ENCODE peak calls at places on chromosome 21, in eight cellular contexts. D, J, R, P, C, Y, S and M are unnamed samples.

GRCh38 chr21:46095106-46095719 is 2.7 kb upstream of the COL6A2 start:
- DNase-seq in D (no peak), J (no peak), R (no peak), P (no peak), C (no peak), Y (no peak), S (no peak), M (no peak)

GRCh38 chr21:40433575-40433974 is 413.4 kb downstream of the DSCAM start:
- DNase-seq in D (no peak), J (no peak), R (no peak), P (no peak), C (no peak), Y (peak; percentile 10), S (no peak), M (peak; percentile 15)

GRCh38 chr21:38729745-38730401 is 75.9 kb upstream of the ETS2 start:
- DNase-seq in D (no peak), J (no peak), R (no peak), P (no peak), C (no peak), Y (no peak), S (no peak), M (no peak)

GRCh38 chr21:44423312-44423821 is 31.9 kb upstream of the LRRC3 start:
- DNase-seq in D (peak; percentile 50), J (no peak), R (peak; percentile 38), P (no peak), C (no peak), Y (no peak), S (no peak), M (no peak)

GRCh38 chr21:35390013-35390776 is 341.1 kb upstream of the RUNX1 start:
- DNase-seq in D (no peak), J (no peak), R (no peak), P (no peak), C (no peak), Y (no peak), S (peak; percentile 70), M (no peak)

GRCh38 chr21:39843483-39843882 is 23.8 kb upstream of the PCP4 start:
- DNase-seq in D (no peak), J (no peak), R (no peak), P (no peak), C (no peak), Y (no peak), S (no peak), M (no peak)

GRCh38 chr21:32782698-32783097 is 11.1 kb upstream of the PAXBP1 start:
- DNase-seq in D (no peak), J (no peak), R (no peak), P (no peak), C (no peak), Y (no peak), S (no peak), M (no peak)

GRCh38 chr21:45539796-45540600 is 2.2 kb downstream of the SLC19A1 start:
- DNase-seq in D (peak; percentile 18), J (peak; percentile 17), R (peak; percentile 51), P (no peak), C (no peak), Y (no peak), S (no peak), M (no peak)

GRCh38 chr21:43374228-43374885 is 52.6 kb downstream of the SIK1 start:
- DNase-seq in D (peak; percentile 14), J (no peak), R (no peak), P (no peak), C (no peak), Y (no peak), S (no peak), M (no peak)

GRCh38 chr21:45228656-45229240 is 58.9 kb downstream of the POFUT2 start:
- DNase-seq in D (no peak), J (no peak), R (no peak), P (no peak), C (no peak), Y (no peak), S (no peak), M (no peak)

GRCh38 chr21:44983421-44984206 is 43.8 kb downstream of the SLX9 start:
- DNase-seq in D (peak; percentile 18), J (no peak), R (no peak), P (no peak), C (no peak), Y (no peak), S (no peak), M (no peak)

GRCh38 chr21:42228709-42229220 is 9.8 kb downstream of the ABCG1 start:
- DNase-seq in D (no peak), J (no peak), R (no peak), P (no peak), C (no peak), Y (no peak), S (no peak), M (no peak)

GRCh38 chr21:44521301-44521927 is 18.6 kb downstream of the KRTAP10-1 start:
- DNase-seq in D (peak; percentile 12), J (no peak), R (peak; percentile 40), P (no peak), C (no peak), Y (no peak), S (no peak), M (no peak)

GRCh38 chr21:24367936-24368335 is 1239.3 kb downstream of the MRPL39 start:
- DNase-seq in D (no peak), J (no peak), R (no peak), P (no peak), C (no peak), Y (no peak), S (peak; percentile 25), M (no peak)

GRCh38 chr21:44869860-44870747 is 3.4 kb downstream of the PTTG1IP start:
- DNase-seq in D (no peak), J (no peak), R (no peak), P (no peak), C (no peak), Y (no peak), S (peak; percentile 80), M (no peak)

GRCh38 chr21:45421846-45422775 is 17.1 kb downstream of the COL18A1 start:
- DNase-seq in D (no peak), J (no peak), R (no peak), P (no peak), C (no peak), Y (no peak), S (no peak), M (no peak)

GRCh38 chr21:44701541-44701940 is 4.6 kb downstream of the KRTAP10-12 start:
- DNase-seq in D (no peak), J (peak; percentile 14), R (no peak), P (no peak), C (no peak), Y (no peak), S (no peak), M (no peak)

GRCh38 chr21:33127154-33127893 is 57.4 kb downstream of the OLIG1 start:
- DNase-seq in D (peak; percentile 89), J (peak; percentile 61), R (no peak), P (peak; percentile 54), C (peak; percentile 82), Y (peak; percentile 67), S (peak; percentile 54), M (peak; percentile 24)

GRCh38 chr21:17671733-17672132 is 59.0 kb upstream of the BTG3 start:
- DNase-seq in D (no peak), J (no peak), R (no peak), P (no peak), C (no peak), Y (peak; percentile 72), S (no peak), M (no peak)

GRCh38 chr21:45555557-45556301 is 13.5 kb upstream of the SLC19A1 start:
- DNase-seq in D (peak; percentile 86), J (peak; percentile 84), R (peak; percentile 88), P (peak; percentile 55), C (peak; percentile 94), Y (peak; percentile 46), S (peak; percentile 78), M (peak; percentile 33)

GRCh38 chr21:44572959-44573583 is 458 bp upstream of the KRTAP10-4 start:
- DNase-seq in D (no peak), J (no peak), R (peak; percentile 41), P (no peak), C (no peak), Y (no peak), S (no peak), M (no peak)

GRCh38 chr21:16913010-16913409 is 599.8 kb upstream of the CXADR start:
- DNase-seq in D (peak; percentile 16), J (no peak), R (no peak), P (no peak), C (no peak), Y (no peak), S (no peak), M (no peak)

GRCh38 chr21:35904995-35905972 is 155.0 kb downstream of the SETD4 start:
- DNase-seq in D (no peak), J (no peak), R (no peak), P (no peak), C (no peak), Y (no peak), S (no peak), M (no peak)

GRCh38 chr21:35940074-35940927 is 120.0 kb downstream of the SETD4 start:
- DNase-seq in D (peak; percentile 27), J (peak; percentile 29), R (no peak), P (no peak), C (peak; percentile 70), Y (peak; percentile 54), S (peak; percentile 51), M (peak; percentile 46)

GRCh38 chr21:45152265-45152746 is 77.9 kb downstream of the ADARB1 start:
- DNase-seq in D (peak; percentile 63), J (peak; percentile 19), R (no peak), P (peak; percentile 61), C (peak; percentile 56), Y (no peak), S (no peak), M (no peak)

GRCh38 chr21:43306911-43307676 is 119.8 kb downstream of the SIK1 start:
- DNase-seq in D (peak; percentile 9), J (no peak), R (no peak), P (no peak), C (no peak), Y (no peak), S (peak; percentile 89), M (peak; percentile 57)

GRCh38 chr21:44011774-44012473 is at the start of gene TRAPPC10:
- DNase-seq in D (peak; percentile 87), J (peak; percentile 85), R (peak; percentile 77), P (peak; percentile 76), C (peak; percentile 91), Y (peak; percentile 69), S (peak; percentile 75), M (peak; percentile 74)

GRCh38 chr21:33479679-33480480 is at the start of gene TMEM50B:
- DNase-seq in D (peak; percentile 96), J (peak; percentile 97), R (peak; percentile 96), P (peak; percentile 89), C (peak; percentile 97), Y (peak; percentile 93), S (peak; percentile 97), M (peak; percentile 92)

GRCh38 chr21:46009951-46010655 is 28.5 kb downstream of the COL6A1 start:
- DNase-seq in D (no peak), J (peak; percentile 13), R (no peak), P (no peak), C (no peak), Y (no peak), S (no peak), M (no peak)

GRCh38 chr21:23861908-23862504 is 1745.3 kb downstream of the MRPL39 start:
- DNase-seq in D (no peak), J (no peak), R (no peak), P (no peak), C (no peak), Y (no peak), S (no peak), M (no peak)

GRCh38 chr21:38266732-38267131 is 9.9 kb downstream of the KCNJ15 start:
- DNase-seq in D (no peak), J (no peak), R (no peak), P (no peak), C (no peak), Y (no peak), S (peak; percentile 35), M (no peak)

GRCh38 chr21:26798856-26799751 is 46.1 kb downstream of the ADAMTS1 start:
- DNase-seq in D (no peak), J (no peak), R (no peak), P (no peak), C (no peak), Y (peak; percentile 54), S (no peak), M (no peak)

GRCh38 chr21:27268290-27268689 is 301.4 kb upstream of the ADAMTS5 start:
- DNase-seq in D (no peak), J (no peak), R (no peak), P (no peak), C (no peak), Y (no peak), S (no peak), M (no peak)

GRCh38 chr21:40102682-40103081 is 235.4 kb downstream of the PCP4 start:
- DNase-seq in D (no peak), J (no peak), R (no peak), P (no peak), C (no peak), Y (no peak), S (no peak), M (no peak)